ENCODE peak calls at places on chromosomes 7 and 10, in seven cellular contexts. D is coronary artery, T is OCI-LY7, P is heart left ventricle, S is kidney epithelial cell, K is B cell, H is neural crest cell. Q is an unnamed sample.

GRCh38 chr10:109886037-109886787 is 37.1 kb downstream of the XPNPEP1 start:
- DNase-seq in D (no peak), T (no peak), P (no peak), S (no peak), K (no peak), H (no peak), Q (no peak)

GRCh38 chr7:53315986-53316385 is 280.6 kb downstream of the POM121L12 start:
- DNase-seq in D (no peak), T (no peak), P (peak; percentile 41), S (no peak), K (no peak), H (no peak), Q (no peak)

GRCh38 chr10:22252801-22253577 is 35.2 kb upstream of the EBLN1 start:
- DNase-seq in D (peak; percentile 76), T (no peak), P (peak; percentile 37), S (no peak), K (peak; percentile 55), H (peak; percentile 17), Q (peak; percentile 58)

GRCh38 chr10:24814568-24815313 is 91.1 kb upstream of the ARHGAP21 start:
- DNase-seq in D (no peak), T (no peak), P (no peak), S (peak; percentile 65), K (no peak), H (no peak), Q (no peak)

GRCh38 chr7:102098986-102099385 is 187.7 kb upstream of the SH2B2 start:
- DNase-seq in D (no peak), T (no peak), P (no peak), S (no peak), K (no peak), H (no peak), Q (no peak)

GRCh38 chr10:60576130-60577069 is 186.7 kb upstream of the ANK3 start:
- DNase-seq in D (no peak), T (no peak), P (no peak), S (no peak), K (no peak), H (no peak), Q (no peak)

GRCh38 chr10:102645388-102645740 is 1.1 kb downstream of the TRIM8 start:
- DNase-seq in D (peak; percentile 90), T (peak; percentile 67), P (peak; percentile 84), S (no peak), K (no peak), H (no peak), Q (peak; percentile 83)

GRCh38 chr10:110353244-110354119 is 48.8 kb upstream of the SMNDC1 start:
- DNase-seq in D (no peak), T (peak; percentile 14), P (no peak), S (no peak), K (no peak), H (no peak), Q (peak; percentile 53)

GRCh38 chr10:117053548-117053947 is 48.6 kb upstream of the SHTN1 start:
- DNase-seq in D (no peak), T (no peak), P (no peak), S (no peak), K (no peak), H (no peak), Q (no peak)

GRCh38 chr7:50528266-50529092 is 36.7 kb downstream of the DDC start:
- DNase-seq in D (no peak), T (no peak), P (no peak), S (no peak), K (no peak), H (no peak), Q (no peak)

GRCh38 chr10:80459047-80459865 is 5.1 kb downstream of the TSPAN14 start:
- DNase-seq in D (no peak), T (peak; percentile 82), P (peak; percentile 65), S (no peak), K (peak; percentile 77), H (no peak), Q (peak; percentile 71)
- TF ChIP-seq CTCF in D (no peak), T (peak; percentile 55), P (no peak), S (no peak), K (no peak), H (no peak), Q (peak; percentile 14)

GRCh38 chr10:37937864-37938263 is 38.6 kb downstream of the ZNF25 start:
- DNase-seq in D (no peak), T (no peak), P (no peak), S (no peak), K (no peak), H (no peak), Q (no peak)
- TF ChIP-seq CTCF in D (no peak), T (no peak), P (no peak), S (no peak), K (no peak), H (no peak), Q (no peak)

GRCh38 chr7:155216475-155217272 is 81.0 kb upstream of the INSIG1 start:
- DNase-seq in D (no peak), T (no peak), P (no peak), S (no peak), K (no peak), H (no peak), Q (peak; percentile 7)
- TF ChIP-seq CTCF in D (no peak), T (no peak), P (no peak), S (no peak), K (no peak), H (no peak), Q (no peak)

GRCh38 chr10:112706580-112706979 is 243.5 kb upstream of the TCF7L2 start:
- DNase-seq in D (no peak), T (no peak), P (no peak), S (no peak), K (no peak), H (no peak), Q (no peak)
- TF ChIP-seq CTCF in D (no peak), T (no peak), P (no peak), S (no peak), K (no peak), H (no peak), Q (no peak)

DNA sequence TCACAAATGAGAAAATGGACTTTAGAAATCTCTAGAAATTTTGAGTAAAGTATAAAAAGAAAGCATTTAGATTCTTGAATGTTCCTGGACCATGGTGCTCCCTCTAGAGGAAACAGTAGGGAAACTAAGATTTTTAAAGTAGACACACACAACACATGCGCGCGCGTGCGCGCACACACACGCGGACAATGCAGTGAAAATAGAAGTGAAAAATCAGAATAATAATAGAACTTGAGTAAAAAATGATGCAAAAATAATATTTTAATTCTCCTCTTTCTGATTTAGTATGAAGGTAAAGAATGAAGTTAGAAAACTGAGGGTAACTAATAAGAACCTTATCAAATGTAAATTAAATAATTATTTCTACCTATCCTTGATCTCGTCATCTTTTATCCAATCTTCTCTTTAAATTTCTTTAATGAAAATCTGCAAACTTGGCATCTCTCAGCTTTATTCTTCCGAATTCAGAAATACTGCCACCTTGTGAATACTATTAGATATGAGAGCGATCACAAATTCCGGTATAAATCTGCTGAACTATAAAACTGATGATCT is 117.0 kb upstream of the AMPH start:
- DNase-seq in D (no peak), T (no peak), P (no peak), S (no peak), K (no peak), H (no peak), Q (no peak)
- TF ChIP-seq CTCF in D (peak; percentile 33), T (peak; percentile 72), P (no peak), S (peak; percentile 43), K (peak; percentile 34), H (peak; percentile 56), Q (no peak)

GRCh38 chr7:74069086-74069541 is 14.5 kb upstream of the LIMK1 start:
- DNase-seq in D (no peak), T (no peak), P (no peak), S (no peak), K (peak; percentile 10), H (no peak), Q (peak; percentile 41)
- TF ChIP-seq CTCF in D (no peak), T (no peak), P (no peak), S (no peak), K (no peak), H (no peak), Q (no peak)

GRCh38 chr7:80287400-80288174 is 153.0 kb downstream of the GNAI1 start:
- DNase-seq in D (no peak), T (no peak), P (no peak), S (no peak), K (no peak), H (no peak), Q (no peak)

GRCh38 chr7:80286611-80287010 is 152.0 kb downstream of the GNAI1 start:
- DNase-seq in D (no peak), T (no peak), P (no peak), S (no peak), K (no peak), H (no peak), Q (no peak)

GRCh38 chr7:80284848-80285247 is 150.2 kb downstream of the GNAI1 start:
- DNase-seq in D (no peak), T (no peak), P (no peak), S (no peak), K (no peak), H (no peak), Q (no peak)

GRCh38 chr7:80294321-80294720 is 159.7 kb downstream of the GNAI1 start:
- DNase-seq in D (no peak), T (no peak), P (no peak), S (no peak), K (no peak), H (no peak), Q (no peak)

GRCh38 chr7:80288175-80289122 is 153.8 kb downstream of the GNAI1 start:
- DNase-seq in D (no peak), T (no peak), P (no peak), S (no peak), K (no peak), H (no peak), Q (no peak)
- TF ChIP-seq CTCF in D (no peak), T (no peak), P (peak; percentile 23), S (no peak), K (no peak), H (no peak), Q (no peak)

DNA sequence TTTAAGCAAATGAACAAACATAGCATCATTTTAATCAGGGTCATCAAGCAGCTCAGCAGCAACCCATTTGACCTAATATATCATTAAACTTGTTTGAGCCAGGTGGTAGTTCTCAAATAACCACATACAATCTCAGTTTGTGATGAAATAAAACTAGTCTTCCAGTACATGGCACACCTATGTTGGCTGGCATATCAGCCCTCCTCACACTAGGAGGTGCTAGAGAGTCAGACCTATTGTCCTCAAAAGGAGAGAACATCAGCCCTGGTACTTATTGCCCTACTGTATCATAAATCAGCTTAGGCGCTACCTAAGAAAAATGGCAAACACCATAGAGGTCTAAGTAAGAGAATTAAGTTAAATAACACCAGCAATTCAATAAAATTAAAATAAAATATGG is 81.7 kb downstream of the CABCOCO1 start:
- DNase-seq in D (no peak), T (peak; percentile 22), P (no peak), S (no peak), K (no peak), H (no peak), Q (no peak)
- TF ChIP-seq CTCF in D (no peak), T (peak; percentile 74), P (no peak), S (peak; percentile 30), K (no peak), H (peak; percentile 42), Q (peak; percentile 11)

DNA sequence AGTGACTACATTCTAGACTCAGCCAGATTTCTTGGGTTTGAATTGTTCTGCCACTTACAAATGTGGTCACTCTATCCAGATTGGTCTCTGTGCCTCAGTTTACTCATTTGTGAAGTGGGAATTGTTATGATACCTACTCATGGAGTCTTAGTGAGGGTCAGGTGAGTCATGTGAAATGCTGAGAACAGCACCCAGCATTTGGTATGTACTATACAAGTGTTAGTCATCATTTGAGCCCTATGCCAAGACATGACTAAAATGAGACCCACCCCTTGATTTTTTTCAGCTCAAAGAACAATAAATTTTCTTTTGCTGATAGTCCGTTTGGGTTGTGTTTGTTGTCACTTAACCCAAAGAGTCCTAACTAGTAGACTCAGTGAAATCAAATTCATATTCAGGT is 92.8 kb downstream of the CHN2 start:
- DNase-seq in D (no peak), T (no peak), P (no peak), S (peak; percentile 90), K (no peak), H (no peak), Q (no peak)
- TF ChIP-seq CTCF in D (no peak), T (no peak), P (no peak), S (no peak), K (no peak), H (no peak), Q (no peak)